ENCODE peak calls at places on chromosomes 4 and X, in seven cellular contexts. C is fibroblast of lung; U is CD8-positive, alpha-beta memory T cell; T is naive thymus-derived CD4-positive, alpha-beta T cell; Y is IMR-90; R is BE2C; N is tibial artery. M is an unnamed sample. For H3K36me3, the result is how much of the 10 kb centered on the place peaks cover.

GRCh38 chr4:133555671-133556070 is 406.6 kb downstream of the PCDH10 start:
- DNase-seq in C (peak), U (no peak), T (no peak), Y (peak), R (no peak), N (no peak), M (no peak)

GRCh38 chr4:52606766-52607165 is 52.3 kb downstream of the USP46 start:
- DNase-seq in C (peak), U (no peak), T (no peak), Y (peak), R (no peak), N (no peak), M (no peak)

GRCh38 chrX:98203800-98204199 is 1320.1 kb downstream of the RPA4 start:
- DNase-seq in C (peak), U (no peak), T (no peak), Y (no peak), R (no peak), N (no peak), M (no peak)

GRCh38 chr4:124278477-124278876 is 434.1 kb downstream of the ANKRD50 start:
- DNase-seq in C (peak), U (no peak), T (no peak), Y (peak), R (no peak), N (no peak), M (no peak)

GRCh38 chr4:5162909-5163508 is 111.7 kb downstream of the STK32B start:
- DNase-seq in C (no peak), U (no peak), T (no peak), Y (no peak), R (no peak), N (no peak), M (no peak)

GRCh38 chr4:139773560-139774318 is 108.1 kb downstream of the MGST2 start:
- DNase-seq in C (no peak), U (no peak), T (no peak), Y (no peak), R (peak), N (no peak), M (no peak)

GRCh38 chrX:112094729-112095128 is 12.2 kb upstream of the TRPC5 start:
- DNase-seq in C (no peak), U (no peak), T (no peak), Y (no peak), R (no peak), N (no peak), M (no peak)

GRCh38 chrX:65668362-65669310 is 1.2 kb downstream of the MSN start:
- DNase-seq in C (peak), U (peak), T (peak), Y (peak), R (no peak), N (peak), M (peak)

GRCh38 chrX:9642270-9642995 is 123.2 kb downstream of the GPR143 start:
- DNase-seq in C (no peak), U (no peak), T (no peak), Y (no peak), R (peak), N (no peak), M (no peak)

GRCh38 chr4:26787461-26788340 is 72.9 kb upstream of the STIM2 start:
- DNase-seq in C (peak), U (no peak), T (peak), Y (peak), R (peak), N (no peak), M (no peak)

GRCh38 chr4:159416073-159416472 is 313.2 kb downstream of the RAPGEF2 start:
- DNase-seq in C (no peak), U (no peak), T (no peak), Y (no peak), R (no peak), N (no peak), M (no peak)

GRCh38 chr4:100417565-100417964 is 100.3 kb downstream of the EMCN start:
- DNase-seq in C (peak), U (no peak), T (no peak), Y (peak), R (peak), N (no peak), M (no peak)

GRCh38 chrX:13432376-13432775 is 112.5 kb upstream of the ATXN3L start:
- DNase-seq in C (peak), U (no peak), T (no peak), Y (peak), R (no peak), N (peak), M (no peak)

GRCh38 chr4:90103991-90104390 is 23.2 kb upstream of the CCSER1 start:
- DNase-seq in C (no peak), U (no peak), T (no peak), Y (no peak), R (no peak), N (no peak), M (no peak)

GRCh38 chr4:81522711-81523110 is 51.0 kb upstream of the RASGEF1B start:
- DNase-seq in C (no peak), U (no peak), T (no peak), Y (no peak), R (no peak), N (no peak), M (no peak)

GRCh38 chr4:123952530-123953274 is 556.1 kb downstream of the SPRY1 start:
- DNase-seq in C (peak), U (no peak), T (no peak), Y (peak), R (no peak), N (no peak), M (no peak)

GRCh38 chr4:2302387-2303119 is 40.6 kb upstream of the MXD4 start:
- DNase-seq in C (no peak), U (no peak), T (no peak), Y (no peak), R (no peak), N (no peak), M (no peak)

GRCh38 chr4:38161208-38162113 is 201.3 kb downstream of the PTTG2 start:
- DNase-seq in C (peak), U (no peak), T (no peak), Y (peak), R (no peak), N (no peak), M (no peak)

GRCh38 chr4:162727232-162727631 is 439.5 kb downstream of the NAF1 start:
- DNase-seq in C (no peak), U (no peak), T (no peak), Y (no peak), R (peak), N (no peak), M (no peak)

GRCh38 chr4:118905546-118905945 is 16.9 kb downstream of the SYNPO2 start:
- DNase-seq in C (peak), U (no peak), T (no peak), Y (peak), R (peak), N (no peak), M (no peak)

GRCh38 chr4:523601-524000 is 24.6 kb downstream of the PIGG start:
- DNase-seq in C (no peak), U (no peak), T (no peak), Y (no peak), R (no peak), N (no peak), M (no peak)

GRCh38 chr4:526971-527460 is 28.0 kb downstream of the PIGG start:
- DNase-seq in C (no peak), U (no peak), T (no peak), Y (no peak), R (no peak), N (no peak), M (no peak)

GRCh38 chr4:524196-524595 is 25.2 kb downstream of the PIGG start:
- DNase-seq in C (no peak), U (no peak), T (no peak), Y (no peak), R (no peak), N (no peak), M (no peak)

GRCh38 chr4:526189-526909 is 27.3 kb downstream of the PIGG start:
- DNase-seq in C (no peak), U (no peak), T (no peak), Y (no peak), R (no peak), N (no peak), M (no peak)

GRCh38 chr4:525660-526059 is 26.6 kb downstream of the PIGG start:
- DNase-seq in C (no peak), U (no peak), T (no peak), Y (no peak), R (no peak), N (no peak), M (no peak)
- H3K36me3 ChIP-seq in C (under half), U (under half), T (under half), Y (half or more), R (under half), N (half or more), M (half or more)

DNA sequence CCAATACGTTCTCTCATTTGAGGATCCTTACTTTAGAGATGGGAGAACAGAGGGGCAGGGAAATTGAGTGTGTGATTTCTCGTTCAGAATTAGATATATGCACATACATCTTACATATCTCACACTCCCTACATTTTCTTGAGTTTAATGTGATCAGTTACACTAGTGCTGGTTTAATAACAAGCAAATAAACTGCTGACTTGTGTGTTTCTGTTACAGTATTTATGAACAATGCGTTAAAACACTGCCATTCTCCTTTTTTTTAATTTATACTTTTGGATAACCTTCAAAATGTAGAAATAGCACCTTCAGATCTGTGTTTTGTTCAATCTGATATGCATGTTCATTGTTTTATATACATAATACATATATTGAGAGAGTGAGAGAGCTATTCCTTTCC is 130.1 kb downstream of the KLHL8 start:
- DNase-seq in C (no peak), U (no peak), T (no peak), Y (no peak), R (no peak), N (no peak), M (no peak)
- H3K36me3 ChIP-seq in C (under half), U (under half), T (under half), Y (under half), R (under half), N (under half), M (under half)

GRCh38 chr4:24527371-24527770 is 57.0 kb downstream of the DHX15 start:
- DNase-seq in C (no peak), U (no peak), T (no peak), Y (peak), R (no peak), N (no peak), M (no peak)
- H3K36me3 ChIP-seq in C (under half), U (under half), T (under half), Y (under half), R (half or more), N (half or more), M (half or more)

GRCh38 chr4:17605236-17605635 is 9.2 kb upstream of the MED28 start:
- DNase-seq in C (no peak), U (no peak), T (no peak), Y (peak), R (no peak), N (no peak), M (no peak)

GRCh38 chr4:17595471-17596005 is 18.5 kb downstream of the LAP3 start:
- DNase-seq in C (no peak), U (no peak), T (no peak), Y (no peak), R (no peak), N (peak), M (no peak)

GRCh38 chr4:17597517-17597916 is 16.9 kb upstream of the MED28 start:
- DNase-seq in C (no peak), U (no peak), T (no peak), Y (peak), R (peak), N (no peak), M (no peak)

DNA sequence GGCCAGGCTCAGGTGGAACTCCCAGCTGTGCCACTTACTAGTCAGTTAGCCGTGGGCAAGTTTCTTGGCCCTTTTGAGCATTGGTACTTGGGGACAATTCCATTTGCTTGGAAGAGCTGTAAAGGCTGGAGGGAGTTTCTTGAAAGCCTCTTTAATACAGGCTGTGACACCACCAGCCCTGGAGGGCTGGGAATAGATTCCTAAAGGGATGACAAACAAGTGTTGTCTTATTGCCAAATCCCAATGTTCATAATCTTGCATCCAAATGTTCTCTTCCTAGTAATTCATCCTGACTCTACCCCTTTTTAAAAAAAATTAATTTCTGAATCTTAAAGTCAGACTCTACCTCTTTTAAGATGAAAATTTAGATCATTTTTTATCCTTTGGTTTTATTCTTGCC is 14.6 kb upstream of the MED28 start:
- DNase-seq in C (no peak), U (no peak), T (no peak), Y (no peak), R (no peak), N (no peak), M (no peak)
- H3K36me3 ChIP-seq in C (under half), U (under half), T (under half), Y (under half), R (under half), N (half or more), M (half or more)

GRCh38 chrX:47607091-47607490 is 12.6 kb downstream of the SYN1 start:
- DNase-seq in C (no peak), U (no peak), T (no peak), Y (no peak), R (no peak), N (no peak), M (no peak)
- H3K36me3 ChIP-seq in C (under half), U (under half), T (under half), Y (under half), R (under half), N (under half), M (under half)

M was measured in effector memory CD4-positive, alpha-beta T cell.